ENCODE peak calls at places on chromosome 7, in six cellular contexts. A is right cardiac atrium, Q is upper lobe of right lung, C is mammary epithelial cell, E is AG04450, O is sigmoid colon. K is an unnamed sample.

GRCh38 chr7:111531993-111532392 is 30.3 kb downstream of the IMMP2L start:
- DNase-seq in A (no peak), Q (no peak), C (no peak), E (no peak), O (no peak), K (no peak)

GRCh38 chr7:18693401-18693800 is 197.9 kb downstream of the HDAC9 start:
- DNase-seq in A (no peak), Q (no peak), C (peak), E (peak), O (peak), K (no peak)

GRCh38 chr7:50166997-50167961 is 74.2 kb upstream of the ZPBP start:
- DNase-seq in A (no peak), Q (no peak), C (no peak), E (no peak), O (no peak), K (no peak)

GRCh38 chr7:30594540-30595460 is at the start of gene GARS1:
- DNase-seq in A (peak), Q (peak), C (peak), E (peak), O (peak), K (peak)

GRCh38 chr7:49852619-49853462 is 79.4 kb downstream of the VWC2 start:
- DNase-seq in A (peak), Q (no peak), C (peak), E (no peak), O (no peak), K (peak)

GRCh38 chr7:149459540-149460433 is 1.1 kb downstream of the ZNF777 start:
- DNase-seq in A (peak), Q (no peak), C (peak), E (no peak), O (no peak), K (no peak)

GRCh38 chr7:67754651-67755050 is 758.0 kb downstream of the TYW1 start:
- DNase-seq in A (no peak), Q (no peak), C (no peak), E (no peak), O (no peak), K (no peak)

GRCh38 chr7:142418316-142418715 is 160.5 kb upstream of the PRSS58 start:
- DNase-seq in A (no peak), Q (no peak), C (no peak), E (no peak), O (no peak), K (no peak)

GRCh38 chr7:121544726-121545125 is 148.6 kb upstream of the FAM3C start:
- DNase-seq in A (no peak), Q (no peak), C (peak), E (peak), O (no peak), K (no peak)

GRCh38 chr7:76302299-76303056 is at the start of gene HSPB1:
- DNase-seq in A (peak), Q (peak), C (peak), E (peak), O (peak), K (no peak)

GRCh38 chr7:22589641-22590141 is 89.7 kb upstream of the STEAP1B start:
- DNase-seq in A (peak), Q (peak), C (no peak), E (no peak), O (peak), K (no peak)
- H3K4me3 ChIP-seq in A (no peak), Q (peak), C (no peak), E (no peak), O (no peak), K (no peak)

GRCh38 chr7:2813350-2814185 is 30.5 kb downstream of the GNA12 start:
- DNase-seq in A (no peak), Q (peak), C (no peak), E (no peak), O (peak), K (no peak)
- H3K4me3 ChIP-seq in A (no peak), Q (no peak), C (no peak), E (no peak), O (no peak), K (no peak)

GRCh38 chr7:106249488-106249887 is 35.3 kb downstream of the NAMPT start:
- DNase-seq in A (no peak), Q (no peak), C (no peak), E (no peak), O (no peak), K (no peak)

GRCh38 chr7:106243893-106244292 is 40.9 kb downstream of the NAMPT start:
- DNase-seq in A (no peak), Q (no peak), C (peak), E (no peak), O (no peak), K (no peak)

GRCh38 chr7:106247827-106248201 is 37.0 kb downstream of the NAMPT start:
- DNase-seq in A (no peak), Q (no peak), C (no peak), E (no peak), O (no peak), K (no peak)

GRCh38 chr7:106248616-106249015 is 36.2 kb downstream of the NAMPT start:
- DNase-seq in A (no peak), Q (no peak), C (no peak), E (no peak), O (no peak), K (no peak)

GRCh38 chr7:106246941-106247826 is 37.6 kb downstream of the NAMPT start:
- DNase-seq in A (no peak), Q (no peak), C (no peak), E (no peak), O (no peak), K (no peak)
- H3K4me3 ChIP-seq in A (no peak), Q (no peak), C (no peak), E (no peak), O (no peak), K (no peak)

GRCh38 chr7:151167197-151167911 is at the start of gene GBX1:
- DNase-seq in A (peak), Q (peak), C (no peak), E (no peak), O (no peak), K (no peak)
- H3K4me3 ChIP-seq in A (peak), Q (peak), C (peak), E (peak), O (peak), K (peak)

GRCh38 chr7:130392456-130392860 is 12.2 kb downstream of the CPA1 start:
- DNase-seq in A (no peak), Q (no peak), C (no peak), E (no peak), O (no peak), K (no peak)
- H3K4me3 ChIP-seq in A (no peak), Q (no peak), C (no peak), E (no peak), O (no peak), K (no peak)